ENCODE peak calls at places on chromosome 21, in five cellular contexts. H is left lung, U is A549, Q is H9, D is DND-41. P is an unnamed sample.
A peak's percentile ranks its signal among the peaks of the same experiment; 100 is the strongest.

GRCh38 chr21:42621166-42621827 is 32.1 kb upstream of the PDE9A start:
- DNase-seq in Q (no peak), H (no peak), U (no peak), D (no peak), P (no peak)

GRCh38 chr21:43645414-43645891 is 13.8 kb downstream of the HSF2BP start:
- DNase-seq in Q (peak; percentile 49), U (peak; percentile 53), H (peak; percentile 62), D (no peak), P (peak; percentile 69)

GRCh38 chr21:29221259-29221744 is 77.4 kb upstream of the BACH1 start:
- DNase-seq in D (no peak), U (no peak), H (no peak), Q (no peak), P (no peak)

GRCh38 chr21:42319851-42320602 is 4.8 kb upstream of the TFF3 start:
- DNase-seq in U (no peak), D (no peak), H (no peak), Q (peak; percentile 52), P (no peak)

GRCh38 chr21:40054403-40054802 is 187.2 kb downstream of the PCP4 start:
- DNase-seq in D (peak; percentile 10), U (no peak), Q (no peak), H (peak; percentile 88), P (no peak)

GRCh38 chr21:23801292-23801691 is 1806.0 kb downstream of the MRPL39 start:
- DNase-seq in Q (no peak), D (no peak), H (no peak), U (no peak), P (no peak)

GRCh38 chr21:40454057-40454456 is 392.9 kb downstream of the DSCAM start:
- DNase-seq in D (no peak), U (no peak), Q (no peak), H (no peak), P (no peak)

GRCh38 chr21:17925000-17925610 is 105.9 kb upstream of the C21orf91 start:
- DNase-seq in U (peak; percentile 1), H (no peak), Q (peak; percentile 61), D (peak; percentile 50), P (no peak)

GRCh38 chr21:15379776-15380175 is 315.0 kb upstream of the NRIP1 start:
- DNase-seq in Q (no peak), D (no peak), H (no peak), U (no peak), P (no peak)

GRCh38 chr21:17930102-17930501 is 110.9 kb upstream of the C21orf91 start:
- DNase-seq in U (no peak), Q (no peak), H (no peak), D (no peak), P (no peak)

GRCh38 chr21:41012425-41012824 is 155.5 kb upstream of the BACE2 start:
- DNase-seq in U (no peak), Q (no peak), H (no peak), D (no peak), P (no peak)

GRCh38 chr21:46425566-46425965 is 33.1 kb upstream of the DIP2A start:
- DNase-seq in Q (no peak), D (no peak), U (no peak), H (no peak), P (no peak)

GRCh38 chr21:46057111-46057709 is 40.7 kb upstream of the COL6A2 start:
- DNase-seq in D (peak; percentile 72), Q (peak; percentile 27), U (no peak), H (no peak), P (no peak)

GRCh38 chr21:23968722-23969647 is 1638.3 kb downstream of the MRPL39 start:
- DNase-seq in H (no peak), Q (peak; percentile 75), D (peak; percentile 92), U (no peak), P (no peak)

GRCh38 chr21:16323586-16323985 is 593.8 kb downstream of the USP25 start:
- DNase-seq in U (no peak), H (no peak), Q (no peak), D (no peak), P (no peak)

GRCh38 chr21:22795091-22795490 is 1796.9 kb downstream of the NCAM2 start:
- DNase-seq in D (no peak), Q (no peak), H (no peak), U (no peak), P (no peak)

GRCh38 chr21:38956791-38957571 is 151.3 kb downstream of the ETS2 start:
- DNase-seq in Q (no peak), D (no peak), H (peak; percentile 50), U (no peak), P (no peak)

GRCh38 chr21:42107881-42108553 is 36.9 kb downstream of the UMODL1 start:
- DNase-seq in U (peak; percentile 76), H (peak; percentile 61), D (peak; percentile 88), Q (peak; percentile 85), P (peak; percentile 69)

GRCh38 chr21:15742052-15742451 is 12.3 kb downstream of the USP25 start:
- DNase-seq in D (no peak), U (no peak), H (no peak), Q (no peak), P (no peak)

GRCh38 chr21:41315726-41316125 is 875 bp upstream of the FAM3B start:
- DNase-seq in Q (no peak), H (no peak), D (no peak), U (no peak), P (no peak)

GRCh38 chr21:17613242-17613676 is 558 bp upstream of the BTG3 start:
- DNase-seq in U (no peak), D (no peak), Q (no peak), H (peak; percentile 82), P (no peak)

GRCh38 chr21:43866233-43866632 is 1.2 kb downstream of the AGPAT3 start:
- DNase-seq in U (no peak), H (no peak), D (peak; percentile 73), Q (no peak), P (no peak)

GRCh38 chr21:14766241-14766640 is 220.1 kb upstream of the SAMSN1 start:
- DNase-seq in U (no peak), H (no peak), D (no peak), Q (peak; percentile 44), P (no peak)

GRCh38 chr21:17660449-17660848 is 47.7 kb upstream of the BTG3 start:
- DNase-seq in U (no peak), D (no peak), H (no peak), Q (no peak), P (no peak)

GRCh38 chr21:29077651-29078090 is 4.2 kb upstream of the CCT8 start:
- DNase-seq in U (peak; percentile 28), H (no peak), Q (no peak), D (no peak), P (no peak)

DNA sequence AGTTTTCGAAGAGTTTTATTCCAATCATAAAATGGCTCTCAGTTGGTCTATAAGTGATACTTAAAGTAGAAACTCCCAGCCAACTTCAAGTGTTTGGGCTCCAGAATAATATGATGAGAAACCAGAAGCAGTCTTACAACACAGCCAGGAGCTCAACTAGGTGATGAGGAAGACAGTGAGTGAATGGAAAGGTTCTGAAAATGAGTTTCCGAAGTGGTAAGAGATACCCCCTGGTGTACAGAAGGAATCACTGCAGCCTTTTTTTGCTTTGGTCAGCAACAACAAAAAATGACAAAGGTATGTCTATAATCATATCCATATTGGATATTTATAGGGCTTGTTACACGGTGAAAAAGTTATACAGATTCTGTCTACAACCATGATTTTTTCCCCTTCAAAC is 16.5 kb downstream of the KRTAP19-1 start:
- DNase-seq in Q (no peak), U (no peak), H (no peak), D (no peak), P (no peak)
- TF ChIP-seq CTCF in Q (peak; percentile 78), U (no peak), H (peak; percentile 17), D (peak; percentile 68), P (peak; percentile 17)

DNA sequence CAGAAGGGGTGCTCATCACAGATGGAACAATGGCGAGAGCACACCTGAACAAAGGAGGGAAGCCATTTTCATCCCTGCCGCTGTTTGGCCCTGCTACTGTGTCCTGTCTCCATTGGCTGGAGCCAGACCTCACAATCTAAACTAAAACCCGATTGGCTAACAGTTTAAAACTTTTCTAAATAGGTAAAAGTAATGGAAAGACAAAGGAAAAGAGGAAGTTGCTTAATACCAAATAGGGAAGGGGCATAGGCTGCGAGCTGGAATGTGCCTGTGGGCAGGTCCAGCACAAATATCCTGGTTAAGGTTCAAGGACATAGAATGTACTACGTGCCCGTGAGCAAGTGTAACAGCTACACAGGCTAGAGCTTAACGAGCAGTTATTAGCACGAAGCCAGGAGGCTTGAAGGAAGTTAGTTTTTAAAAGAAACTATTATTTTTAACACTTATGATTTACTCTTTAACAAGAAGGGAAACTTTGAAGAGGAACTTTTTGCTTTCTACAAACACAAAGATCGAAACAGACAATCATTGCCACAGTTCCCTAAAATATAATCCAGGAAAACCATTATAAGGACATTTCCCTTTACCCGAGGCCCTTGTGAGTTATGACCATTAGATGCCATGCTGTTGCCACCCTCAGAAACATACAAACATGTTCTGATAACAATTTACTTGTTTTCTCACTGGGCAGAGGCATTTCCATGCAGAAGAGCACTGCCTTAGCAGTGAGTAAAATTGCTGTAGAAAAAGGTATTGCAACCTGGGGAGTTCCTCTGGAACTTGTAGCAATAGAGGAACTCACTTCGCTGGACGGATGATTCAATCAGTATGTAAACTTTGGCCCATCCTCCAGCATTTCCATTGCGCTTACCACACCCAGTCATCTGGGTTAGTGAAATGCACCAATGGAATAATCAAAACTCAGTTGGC is 4.8 kb upstream of the PTTG1IP start:
- DNase-seq in Q (no peak), U (no peak), H (no peak), D (no peak), P (peak; percentile 76)
- TF ChIP-seq CTCF in Q (no peak), U (no peak), H (no peak), D (no peak), P (no peak)

GRCh38 chr21:34243562-34243961 is 120.2 kb upstream of the KCNE2 start:
- DNase-seq in U (no peak), Q (peak; percentile 58), H (no peak), D (peak; percentile 37), P (peak; percentile 51)
- TF ChIP-seq CTCF in U (no peak), Q (peak; percentile 77), H (peak; percentile 29), D (peak; percentile 67), P (peak; percentile 71)

GRCh38 chr21:32410916-32411315 is 1.6 kb upstream of the EVA1C start:
- DNase-seq in H (no peak), Q (no peak), U (no peak), D (no peak), P (no peak)

GRCh38 chr21:32411366-32412161 is 942 bp upstream of the EVA1C start:
- DNase-seq in Q (peak; percentile 39), U (no peak), H (peak; percentile 84), D (no peak), P (peak; percentile 48)

GRCh38 chr21:32412998-32413504 is 545 bp downstream of the EVA1C start:
- DNase-seq in H (peak; percentile 54), U (no peak), D (no peak), Q (no peak), P (no peak)

GRCh38 chr21:32413697-32414578 is 1.4 kb downstream of the EVA1C start:
- DNase-seq in U (no peak), H (peak; percentile 61), Q (no peak), D (no peak), P (no peak)

GRCh38 chr21:32412162-32412997 is at the start of gene EVA1C:
- DNase-seq in H (peak; percentile 55), Q (peak; percentile 69), U (peak; percentile 51), D (no peak), P (no peak)
- TF ChIP-seq CTCF in H (no peak), Q (no peak), U (no peak), D (no peak), P (peak; percentile 9)